ENCODE peak calls at places on chromosomes 11 and 22, in five cellular contexts. Z is gastrocnemius medialis, X is lower leg skin, M is pancreas, T is tibial nerve. N is an unnamed sample.

GRCh38 chr11:111047376-111047775 is 198.1 kb upstream of the POU2AF2 start:
- DNase-seq in Z (no peak), X (no peak), M (no peak), T (no peak), N (no peak)

GRCh38 chr22:21990449-21991308 is 8.1 kb upstream of the TOP3B start:
- DNase-seq in Z (no peak), X (no peak), M (no peak), T (no peak), N (no peak)

GRCh38 chr11:121081320-121081719 is 19.7 kb upstream of the TECTA start:
- DNase-seq in Z (no peak), X (no peak), M (no peak), T (no peak), N (no peak)

GRCh38 chr22:19488884-19489843 is 9.4 kb downstream of the CDC45 start:
- DNase-seq in Z (no peak), X (no peak), M (no peak), T (no peak), N (no peak)

GRCh38 chr22:45424241-45424731 is 10.8 kb downstream of the RIBC2 start:
- DNase-seq in Z (peak), X (peak), M (no peak), T (no peak), N (no peak)

GRCh38 chr22:32820131-32820882 is 18.8 kb downstream of the TIMP3 start:
- DNase-seq in Z (no peak), X (no peak), M (no peak), T (no peak), N (no peak)

GRCh38 chr22:46754110-46754799 is 8.2 kb upstream of the TBC1D22A start:
- DNase-seq in Z (peak), X (peak), M (peak), T (peak), N (no peak)

GRCh38 chr11:3134218-3134621 is 30.9 kb downstream of the OSBPL5 start:
- DNase-seq in Z (no peak), X (no peak), M (no peak), T (no peak), N (peak)

GRCh38 chr11:8584511-8584910 is 9.5 kb downstream of the STK33 start:
- DNase-seq in Z (no peak), X (no peak), M (no peak), T (no peak), N (no peak)

GRCh38 chr11:128174465-128175101 is 412.8 kb downstream of the ETS1 start:
- DNase-seq in Z (no peak), X (no peak), M (no peak), T (no peak), N (no peak)

GRCh38 chr22:37777122-37777687 is 30.5 kb upstream of the GCAT start:
- DNase-seq in Z (peak), X (peak), M (peak), T (peak), N (no peak)

GRCh38 chr22:48945621-48946458 is 881.8 kb downstream of the BRD1 start:
- DNase-seq in Z (no peak), X (peak), M (peak), T (no peak), N (peak)

DNA sequence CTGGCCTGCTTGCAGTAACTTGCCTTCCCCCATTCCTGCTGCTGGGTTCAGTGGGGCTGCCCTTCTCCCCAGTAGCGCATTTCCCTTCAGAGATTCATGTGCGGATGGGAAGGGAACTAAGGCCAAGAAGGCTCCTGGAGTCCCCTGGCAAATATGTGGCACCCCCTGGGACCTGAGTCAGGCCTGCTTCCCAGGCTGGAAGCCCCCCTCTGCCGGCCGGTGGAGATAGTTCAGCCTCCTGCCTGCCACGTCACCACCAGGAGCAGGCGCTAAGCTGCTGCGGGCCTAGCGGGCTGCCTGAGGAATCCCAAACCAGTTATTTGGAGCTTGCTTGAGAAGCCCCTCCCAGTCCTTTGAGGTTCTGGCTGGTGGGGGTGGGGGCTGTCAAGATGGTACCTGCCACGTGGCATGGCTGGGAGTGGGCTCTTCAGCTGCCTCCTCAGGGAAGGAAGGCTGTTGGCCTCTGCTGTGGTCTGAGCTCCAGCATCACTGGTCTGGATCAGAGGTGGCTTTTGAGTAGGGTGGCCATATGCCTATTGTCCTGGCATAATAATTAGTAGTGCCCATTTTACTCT is 2.0 kb downstream of the SERPINH1 start:
- DNase-seq in Z (no peak), X (peak), M (no peak), T (no peak), N (no peak)
- TF ChIP-seq CTCF in Z (peak), X (no peak), M (no peak), T (peak), N (peak)

GRCh38 chr11:109426442-109426841 is 4.5 kb downstream of the C11orf87 start:
- DNase-seq in Z (no peak), X (no peak), M (no peak), T (no peak), N (no peak)
- TF ChIP-seq CTCF in Z (no peak), X (no peak), M (no peak), T (no peak), N (peak)

GRCh38 chr22:33919591-33920501 is at the start of gene LARGE1:
- DNase-seq in Z (peak), X (no peak), M (peak), T (peak), N (peak)
- TF ChIP-seq CTCF in Z (no peak), X (no peak), M (no peak), T (no peak), N (no peak)

GRCh38 chr11:116379185-116379828 is 393.5 kb downstream of the BUD13 start:
- DNase-seq in Z (no peak), X (no peak), M (peak), T (no peak), N (no peak)
- TF ChIP-seq CTCF in Z (no peak), X (no peak), M (no peak), T (no peak), N (no peak)

DNA sequence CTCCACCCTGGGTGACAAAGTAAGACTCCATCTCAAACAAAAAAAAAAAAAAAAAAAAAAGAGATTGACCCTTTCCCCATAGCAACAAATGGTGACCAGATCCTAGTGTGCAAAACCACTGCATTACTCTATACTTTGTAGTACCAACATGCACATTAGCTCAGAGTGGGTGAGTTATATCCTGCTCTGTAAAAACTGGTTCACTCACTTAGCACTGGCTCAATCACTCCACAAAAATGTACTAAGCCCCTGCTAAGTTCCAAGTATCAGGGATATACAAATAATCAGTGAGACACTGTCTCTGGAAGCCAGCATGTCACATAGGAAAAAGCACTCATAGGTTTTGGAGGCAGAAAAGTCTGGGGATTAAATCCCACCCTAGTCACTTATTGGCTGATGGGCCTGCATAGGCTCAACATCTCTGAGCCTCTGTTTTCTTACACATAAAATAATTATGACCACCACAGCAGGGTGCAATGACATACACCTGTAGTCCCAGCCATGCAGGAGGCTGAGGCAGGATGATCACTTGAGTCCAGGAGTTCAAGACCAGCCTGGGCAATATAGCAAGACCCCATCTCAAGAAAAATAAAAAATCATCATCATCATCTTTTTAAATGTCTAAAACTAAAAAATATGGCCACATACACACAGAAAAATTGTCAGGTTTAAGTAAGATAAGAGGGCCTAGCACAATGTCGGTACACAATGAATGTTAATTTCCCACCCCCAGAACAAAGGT is 11.9 kb downstream of the FAM168A start:
- DNase-seq in Z (no peak), X (no peak), M (no peak), T (no peak), N (no peak)
- TF ChIP-seq CTCF in Z (no peak), X (no peak), M (no peak), T (no peak), N (no peak)

DNA sequence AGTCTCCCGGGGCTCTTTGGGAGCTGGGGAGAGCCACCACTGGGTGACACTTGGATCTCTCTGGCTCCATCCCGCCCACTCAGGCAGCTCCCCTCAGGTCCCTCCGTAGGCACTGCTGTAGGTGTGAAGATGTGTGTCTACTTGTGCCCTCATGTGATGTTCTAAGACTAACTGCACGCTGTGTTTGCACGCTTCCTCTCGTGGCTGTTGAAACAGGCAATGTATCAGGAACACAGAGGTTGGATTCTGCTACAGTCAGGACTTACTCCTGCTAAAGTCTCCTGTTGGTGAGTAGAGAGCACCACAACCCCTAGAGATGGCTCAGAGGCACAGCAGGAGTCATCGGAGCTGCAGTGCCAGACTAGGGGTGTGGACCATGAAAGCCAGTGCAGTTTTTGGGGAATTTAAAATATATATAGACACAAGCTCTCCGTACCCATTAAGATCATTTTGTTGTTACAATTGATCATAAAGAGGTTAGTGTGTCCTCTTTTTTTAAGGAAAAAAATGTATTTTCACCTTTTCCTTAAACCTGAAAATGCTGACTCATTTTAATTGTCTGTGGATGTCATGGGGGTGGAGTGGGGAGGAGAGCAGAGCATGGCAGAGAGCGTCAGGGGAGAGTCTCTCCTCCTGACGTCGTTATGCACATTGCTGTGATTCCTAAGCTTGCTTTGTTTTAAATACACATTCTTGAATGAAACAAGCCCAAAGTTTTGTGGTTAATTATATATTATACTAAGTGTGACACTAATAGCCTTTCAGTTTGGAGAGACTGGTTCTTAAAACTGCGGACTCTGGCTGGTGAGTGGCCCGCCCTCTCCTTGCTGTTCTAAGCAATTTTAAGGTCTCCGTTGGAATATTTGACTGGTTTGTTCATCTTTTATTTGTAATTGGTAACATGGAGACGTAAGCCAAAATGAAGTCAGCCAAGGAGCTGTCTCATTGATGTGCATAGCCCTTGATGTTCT is 16.2 kb upstream of the CTTN start:
- DNase-seq in Z (no peak), X (no peak), M (no peak), T (no peak), N (peak)
- TF ChIP-seq CTCF in Z (no peak), X (no peak), M (no peak), T (no peak), N (peak)